ENCODE peak calls at places on chromosomes 6 and 20, in five cellular contexts. M is NCI-H1092 treated with DMSO at 0.1 percent for 48 hours; R is activated CD4-positive, alpha-beta T cell treated with anti-CD3 and anti-CD28 coated beads, Interleukin-2, amount 50 U/mL, for 1 hour; P is stimulated activated CD8-positive, alpha-beta memory T cell treated with anti-CD3 and anti-CD28 coated beads, Interleukin-7, amount 100 ng/mL, for 48 hours; Y is fibroblast of lung. C is an unnamed sample.

GRCh38 chr6:45586216-45587171 is 208.8 kb upstream of the SUPT3H start:
- DNase-seq in M (no peak), R (peak), P (no peak), Y (peak), C (peak)

GRCh38 chr6:41066867-41067304 is 5.3 kb downstream of the OARD1 start:
- DNase-seq in Y (peak), P (peak), R (peak), M (peak), C (peak)

GRCh38 chr6:33546766-33547165 is 33.3 kb downstream of the BAK1 start:
- DNase-seq in P (no peak), M (no peak), Y (no peak), R (no peak), C (no peak)

GRCh38 chr6:56958481-56958880 is 3.6 kb downstream of the BEND6 start:
- DNase-seq in Y (no peak), P (no peak), M (no peak), R (no peak), C (no peak)

GRCh38 chr6:169723200-169723909 is 945 bp downstream of the PHF10 start:
- DNase-seq in P (peak), M (peak), Y (peak), R (peak), C (peak)

GRCh38 chr20:57738484-57738883 is 28.7 kb upstream of the PMEPA1 start:
- DNase-seq in R (no peak), M (no peak), P (no peak), Y (no peak), C (no peak)

GRCh38 chr20:48638546-48638945 is 189.3 kb downstream of the PREX1 start:
- DNase-seq in Y (peak), R (no peak), M (no peak), P (no peak), C (no peak)

GRCh38 chr6:87993331-87993730 is 54.3 kb upstream of the SPACA1 start:
- DNase-seq in Y (no peak), M (no peak), R (no peak), P (no peak), C (no peak)

GRCh38 chr6:156691018-156691417 is 86.2 kb upstream of the ARID1B start:
- DNase-seq in Y (no peak), P (no peak), R (no peak), M (no peak), C (no peak)

GRCh38 chr6:14917101-14917500 is 328.8 kb upstream of the JARID2 start:
- DNase-seq in M (no peak), R (no peak), P (no peak), Y (peak), C (no peak)

GRCh38 chr6:11433860-11434259 is 103.7 kb upstream of the TMEM170B start:
- DNase-seq in R (no peak), M (no peak), P (no peak), Y (no peak), C (no peak)

GRCh38 chr20:44433751-44434538 is 41.7 kb upstream of the TTPAL start:
- DNase-seq in P (no peak), Y (no peak), R (no peak), M (no peak), C (no peak)

GRCh38 chr20:10167025-10167424 is 51.6 kb upstream of the SNAP25 start:
- DNase-seq in P (no peak), Y (no peak), M (no peak), R (no peak), C (no peak)

GRCh38 chr20:9172908-9173307 is 104.0 kb downstream of the PLCB4 start:
- DNase-seq in R (no peak), P (no peak), M (no peak), Y (peak), C (no peak)

C was measured in naive thymus-derived CD4-positive, alpha-beta T cell.